ENCODE peak calls at places on chromosome 17, in four cellular contexts. M is transverse colon, D is suprapubic skin, P is breast epithelium. E is an unnamed sample.

GRCh38 chr17:44083250-44083849 is 12.8 kb downstream of the G6PC3 start:
- DNase-seq in D (no peak), P (no peak), M (no peak), E (no peak)

GRCh38 chr17:64736804-64737492 is 74.8 kb upstream of the SMURF2 start:
- DNase-seq in D (peak; percentile 3), M (peak; percentile 50), P (no peak), E (no peak)

GRCh38 chr17:4573682-4574081 is 10.6 kb upstream of the SMTNL2 start:
- DNase-seq in D (no peak), P (no peak), M (no peak), E (no peak)

GRCh38 chr17:8150194-8151119 is 1.7 kb downstream of the PER1 start:
- DNase-seq in P (no peak), M (no peak), D (no peak), E (no peak)

GRCh38 chr17:17416007-17416399 is 60.8 kb upstream of the MED9 start:
- DNase-seq in P (no peak), D (no peak), M (no peak), E (no peak)

GRCh38 chr17:47295874-47296255 is 27.9 kb upstream of the EFCAB13 start:
- DNase-seq in M (no peak), D (no peak), P (no peak), E (no peak)

GRCh38 chr17:16929757-16930520 is 42.0 kb downstream of the TNFRSF13B start:
- DNase-seq in D (no peak), P (no peak), M (no peak), E (no peak)

GRCh38 chr17:11369570-11369969 is 128.6 kb downstream of the SHISA6 start:
- DNase-seq in M (no peak), D (no peak), P (no peak), E (no peak)

GRCh38 chr17:17929655-17930380 is 42.4 kb downstream of the TOM1L2 start:
- DNase-seq in P (no peak), D (no peak), M (no peak), E (no peak)

GRCh38 chr17:55332296-55333041 is 67.7 kb downstream of the HLF start:
- DNase-seq in D (no peak), P (no peak), M (peak; percentile 12), E (no peak)

GRCh38 chr17:34382586-34383224 is 19.7 kb upstream of the CCL1 start:
- DNase-seq in M (peak; percentile 12), D (no peak), P (no peak), E (no peak)

GRCh38 chr17:82281502-82282238 is 8.2 kb upstream of the CSNK1D start:
- DNase-seq in P (no peak), D (no peak), M (peak; percentile 51), E (no peak)

GRCh38 chr17:66492500-66493123 is 190.2 kb downstream of the PRKCA start:
- DNase-seq in M (no peak), P (no peak), D (no peak), E (no peak)

GRCh38 chr17:4854181-4854681 is 21.1 kb downstream of the MINK1 start:
- DNase-seq in M (no peak), P (no peak), D (no peak), E (no peak)

GRCh38 chr17:6494239-6494941 is 50.1 kb downstream of the PIMREG start:
- DNase-seq in D (peak; percentile 57), M (peak; percentile 48), P (no peak), E (no peak)

GRCh38 chr17:75844530-75845057 is 390 bp upstream of the UNC13D start:
- DNase-seq in D (peak; percentile 82), P (peak; percentile 84), M (peak; percentile 85), E (no peak)

GRCh38 chr17:6448473-6448872 is 4.2 kb downstream of the PIMREG start:
- DNase-seq in P (no peak), M (no peak), D (no peak), E (no peak)

GRCh38 chr17:4266550-4266949 is 2.8 kb upstream of the ANKFY1 start:
- DNase-seq in D (no peak), P (no peak), M (no peak), E (no peak)

GRCh38 chr17:69820881-69821473 is 254.0 kb upstream of the KCNJ16 start:
- DNase-seq in P (no peak), M (no peak), D (no peak), E (no peak)

GRCh38 chr17:77502626-77503292 is 362.0 kb downstream of the SEC14L1 start:
- DNase-seq in P (no peak), M (peak; percentile 6), D (no peak), E (no peak)

GRCh38 chr17:50533720-50534148 is 1.2 kb downstream of the EPN3 start:
- DNase-seq in D (no peak), P (no peak), M (peak; percentile 81), E (no peak)

GRCh38 chr17:58228679-58229078 is 9.6 kb upstream of the MKS1 start:
- DNase-seq in D (peak; percentile 29), M (no peak), P (no peak), E (no peak)

GRCh38 chr17:7889166-7889584 is 586 bp downstream of the CHD3 start:
- DNase-seq in D (peak; percentile 97), M (peak; percentile 96), P (peak; percentile 100), E (no peak)

GRCh38 chr17:74280093-74280513 is 6.1 kb downstream of the DNAI2 start:
- DNase-seq in P (no peak), D (no peak), M (peak; percentile 19), E (no peak)

GRCh38 chr17:55348749-55349354 is 72.8 kb downstream of the MMD start:
- DNase-seq in D (no peak), P (no peak), M (peak; percentile 49), E (peak; percentile 32)

GRCh38 chr17:78919816-78920516 is 5.2 kb downstream of the TIMP2 start:
- DNase-seq in D (no peak), M (no peak), P (no peak), E (no peak)

GRCh38 chr17:11996722-11997146 is 541 bp downstream of the ZNF18 start:
- DNase-seq in P (no peak), D (peak; percentile 81), M (peak; percentile 55), E (no peak)

GRCh38 chr17:64780096-64781012 is 118.2 kb upstream of the SMURF2 start:
- DNase-seq in D (peak; percentile 85), M (peak; percentile 91), P (peak; percentile 84), E (no peak)

GRCh38 chr17:62616993-62617893 is 10.2 kb upstream of the MRC2 start:
- DNase-seq in P (no peak), M (no peak), D (no peak), E (no peak)

GRCh38 chr17:81391964-81392908 is 3.0 kb upstream of the BAHCC1 start:
- DNase-seq in P (no peak), M (peak; percentile 46), D (no peak), E (no peak)

GRCh38 chr17:1742371-1743093 is at the start of gene SERPINF2:
- DNase-seq in P (no peak), M (no peak), D (no peak), E (no peak)

GRCh38 chr17:46976626-46977270 is 2.3 kb downstream of the RPRML start:
- DNase-seq in D (peak; percentile 54), M (no peak), P (no peak), E (no peak)

GRCh38 chr17:4369557-4370230 is 3.2 kb upstream of the UBE2G1 start:
- DNase-seq in M (no peak), P (no peak), D (no peak), E (no peak)

GRCh38 chr17:46772013-46772878 is 46.2 kb downstream of the WNT3 start:
- DNase-seq in P (no peak), D (no peak), M (peak; percentile 59), E (no peak)

GRCh38 chr17:1584167-1584566 is 21.6 kb upstream of the PITPNA start:
- DNase-seq in M (no peak), D (no peak), P (no peak), E (no peak)

GRCh38 chr17:79797492-79798295 is 817 bp upstream of the CBX8 start:
- DNase-seq in M (no peak), D (no peak), P (no peak), E (no peak)

DNA sequence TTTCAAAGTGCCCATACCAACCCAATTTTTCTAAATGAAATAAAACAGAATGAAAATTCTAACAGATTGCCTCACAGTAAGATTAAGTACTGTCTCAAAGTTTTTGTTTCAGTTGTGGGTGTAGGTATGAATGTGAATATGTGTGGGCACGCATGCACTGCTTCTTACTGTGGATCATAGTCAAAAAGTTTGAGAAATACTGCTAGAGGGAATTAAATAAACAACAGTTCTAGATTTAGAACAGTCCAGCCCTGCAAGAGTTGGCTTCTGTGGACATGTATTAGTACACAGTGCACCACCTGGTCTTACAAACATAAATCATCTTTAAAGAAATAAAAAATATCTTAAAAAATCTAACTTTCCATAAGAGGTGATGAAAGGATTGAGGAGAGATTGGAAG is 8.4 kb downstream of the ZNF652 start:
- DNase-seq in D (no peak), P (no peak), M (no peak), E (no peak)
- TF ChIP-seq POLR2AphosphoS5 in D (no peak), P (no peak), M (peak; percentile 28), E (no peak)

DNA sequence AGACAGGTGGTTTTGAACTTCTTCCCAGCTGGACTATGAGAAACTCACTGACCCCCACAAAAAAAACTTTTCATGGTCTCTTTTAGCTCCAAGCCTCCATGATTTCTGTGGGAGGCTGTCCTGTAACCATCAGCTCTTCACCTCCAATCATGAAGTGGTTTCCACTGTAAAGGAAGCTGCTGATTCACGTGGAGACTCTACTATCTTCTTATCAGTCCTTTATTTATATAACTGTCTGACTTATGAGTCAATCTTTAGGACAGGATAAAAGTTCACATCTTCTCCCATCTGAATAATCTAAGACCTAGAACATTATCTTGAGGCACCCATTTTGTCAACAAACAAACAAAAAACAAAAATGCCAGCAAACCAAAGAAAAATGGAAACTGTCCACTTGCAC is 409.9 kb downstream of the SLC39A11 start:
- DNase-seq in P (no peak), M (no peak), D (no peak), E (no peak)
- H3K27ac ChIP-seq in P (no peak overlapping the region), M (no peak overlapping the region), D (no peak overlapping the region), E (peak overlapping the region; percentile 100)

GRCh38 chr17:45410144-45411091 is 22.3 kb downstream of the ARHGAP27 start:
- DNase-seq in P (no peak), D (no peak), M (peak; percentile 51), E (no peak)
- TF ChIP-seq POLR2AphosphoS5 in P (no peak), D (no peak), M (no peak), E (no peak)

DNA sequence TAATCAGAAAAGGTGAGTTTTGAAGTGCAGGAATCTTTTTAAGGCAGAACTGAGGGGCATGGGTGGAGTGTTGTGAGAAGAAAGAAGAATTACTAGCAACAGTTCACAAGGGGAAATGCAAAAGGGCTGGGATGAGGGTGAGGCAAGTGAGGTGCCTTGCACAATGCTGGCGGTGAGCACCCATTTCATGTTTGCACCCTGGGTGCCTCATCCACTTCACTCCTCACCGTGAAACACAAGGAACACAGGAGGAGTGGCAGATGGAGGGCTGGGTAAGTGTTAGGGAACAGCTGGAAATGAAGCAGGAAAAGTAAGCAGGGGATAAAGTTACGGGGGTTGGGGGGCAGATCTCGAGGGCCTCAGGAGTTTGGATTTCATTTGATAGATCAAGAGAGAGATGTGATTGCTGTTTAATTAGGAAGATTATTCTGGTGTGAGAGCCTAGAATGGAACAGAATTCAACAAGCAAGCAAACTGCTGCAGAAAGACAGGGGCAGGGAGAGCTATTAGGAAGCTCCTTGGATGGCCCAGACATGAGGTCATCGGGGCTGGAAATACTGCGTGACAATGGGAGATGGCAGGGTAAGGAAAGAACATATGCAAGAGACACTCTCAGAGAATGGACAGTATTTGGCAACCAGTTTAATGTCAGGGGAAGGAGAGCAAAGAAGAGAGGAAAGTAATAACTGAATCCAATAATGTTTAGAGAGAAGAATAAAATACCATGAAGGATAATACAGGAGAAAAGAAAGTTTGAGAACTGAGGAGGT is 8.3 kb upstream of the HEATR6 start:
- DNase-seq in M (no peak), P (no peak), D (no peak), E (no peak)
- H3K27ac ChIP-seq in M (no peak overlapping the region), P (no peak overlapping the region), D (no peak overlapping the region), E (peak overlapping the region; percentile 40)

GRCh38 chr17:29573558-29573870 is 5.0 kb downstream of the TP53I13 start:
- DNase-seq in D (no peak), P (peak; percentile 22), M (no peak), E (no peak)
- TF ChIP-seq POLR2AphosphoS5 in D (no peak), P (no peak), M (no peak), E (no peak)

E was measured in Panc1.